ENCODE peak calls at places on chromosomes 7 and 10, in five cellular contexts. One of them, this sample, is unnamed.

GRCh38 chr10:24324651-24325050 is 115.7 kb downstream of the KIAA1217 start:
- DNase-seq in GM23338: no peak
- DNase-seq in AG04449: no peak
- DNase-seq in fibroblast of pulmonary artery: no peak
- DNase-seq in right cardiac atrium: no peak
- DNase-seq in this sample: no peak

GRCh38 chr10:20303453-20304152 is 487.4 kb downstream of the PLXDC2 start:
- DNase-seq in GM23338: no peak
- DNase-seq in AG04449: no peak
- DNase-seq in fibroblast of pulmonary artery: no peak
- DNase-seq in right cardiac atrium: no peak
- DNase-seq in this sample: no peak

GRCh38 chr10:114374141-114374791 is 30.0 kb downstream of the AFAP1L2 start:
- DNase-seq in GM23338: no peak
- DNase-seq in AG04449: no peak
- DNase-seq in fibroblast of pulmonary artery: peak
- DNase-seq in right cardiac atrium: peak
- DNase-seq in this sample: no peak

GRCh38 chr10:117094856-117095255 is 43.2 kb downstream of the VAX1 start:
- DNase-seq in GM23338: peak
- DNase-seq in AG04449: no peak
- DNase-seq in fibroblast of pulmonary artery: no peak
- DNase-seq in right cardiac atrium: no peak
- DNase-seq in this sample: no peak

GRCh38 chr10:110651044-110651958 is 7.2 kb downstream of the RBM20 start:
- DNase-seq in GM23338: no peak
- DNase-seq in AG04449: peak
- DNase-seq in fibroblast of pulmonary artery: peak
- DNase-seq in right cardiac atrium: no peak
- DNase-seq in this sample: peak

GRCh38 chr10:63157845-63158624 is 24.9 kb downstream of the NRBF2 start:
- DNase-seq in GM23338: peak
- DNase-seq in AG04449: peak
- DNase-seq in fibroblast of pulmonary artery: peak
- DNase-seq in right cardiac atrium: no peak
- DNase-seq in this sample: peak

GRCh38 chr7:150405584-150406310 is 26.6 kb downstream of the ZNF775 start:
- DNase-seq in GM23338: peak
- DNase-seq in AG04449: no peak
- DNase-seq in fibroblast of pulmonary artery: no peak
- DNase-seq in right cardiac atrium: peak
- DNase-seq in this sample: no peak

GRCh38 chr10:28677889-28678686 is 767 bp downstream of the BAMBI start:
- DNase-seq in GM23338: peak
- DNase-seq in AG04449: no peak
- DNase-seq in fibroblast of pulmonary artery: peak
- DNase-seq in right cardiac atrium: peak
- DNase-seq in this sample: peak

GRCh38 chr7:155166108-155166507 is 96.0 kb downstream of the HTR5A start:
- DNase-seq in GM23338: no peak
- DNase-seq in AG04449: no peak
- DNase-seq in fibroblast of pulmonary artery: no peak
- DNase-seq in right cardiac atrium: no peak
- DNase-seq in this sample: peak

GRCh38 chr10:72056113-72056512 is 32.2 kb downstream of the SPOCK2 start:
- DNase-seq in GM23338: no peak
- DNase-seq in AG04449: no peak
- DNase-seq in fibroblast of pulmonary artery: no peak
- DNase-seq in right cardiac atrium: no peak
- DNase-seq in this sample: no peak
- H3K4me3 ChIP-seq in GM23338: no peak
- H3K4me3 ChIP-seq in AG04449: no peak
- H3K4me3 ChIP-seq in fibroblast of pulmonary artery: no peak
- H3K4me3 ChIP-seq in right cardiac atrium: no peak
- H3K4me3 ChIP-seq in this sample: no peak

GRCh38 chr7:98216941-98217622 is 5.8 kb downstream of the BHLHA15 start:
- DNase-seq in GM23338: no peak
- DNase-seq in AG04449: no peak
- DNase-seq in fibroblast of pulmonary artery: no peak
- DNase-seq in right cardiac atrium: peak
- DNase-seq in this sample: no peak
- H3K4me3 ChIP-seq in GM23338: no peak
- H3K4me3 ChIP-seq in AG04449: no peak
- H3K4me3 ChIP-seq in fibroblast of pulmonary artery: no peak
- H3K4me3 ChIP-seq in right cardiac atrium: no peak
- H3K4me3 ChIP-seq in this sample: no peak

GRCh38 chr10:89206402-89207180 is 526 bp downstream of the CH25H start:
- DNase-seq in GM23338: peak
- DNase-seq in AG04449: no peak
- DNase-seq in fibroblast of pulmonary artery: peak
- DNase-seq in right cardiac atrium: peak
- DNase-seq in this sample: no peak
- H3K4me3 ChIP-seq in GM23338: peak
- H3K4me3 ChIP-seq in AG04449: peak
- H3K4me3 ChIP-seq in fibroblast of pulmonary artery: peak
- H3K4me3 ChIP-seq in right cardiac atrium: peak
- H3K4me3 ChIP-seq in this sample: no peak

DNA sequence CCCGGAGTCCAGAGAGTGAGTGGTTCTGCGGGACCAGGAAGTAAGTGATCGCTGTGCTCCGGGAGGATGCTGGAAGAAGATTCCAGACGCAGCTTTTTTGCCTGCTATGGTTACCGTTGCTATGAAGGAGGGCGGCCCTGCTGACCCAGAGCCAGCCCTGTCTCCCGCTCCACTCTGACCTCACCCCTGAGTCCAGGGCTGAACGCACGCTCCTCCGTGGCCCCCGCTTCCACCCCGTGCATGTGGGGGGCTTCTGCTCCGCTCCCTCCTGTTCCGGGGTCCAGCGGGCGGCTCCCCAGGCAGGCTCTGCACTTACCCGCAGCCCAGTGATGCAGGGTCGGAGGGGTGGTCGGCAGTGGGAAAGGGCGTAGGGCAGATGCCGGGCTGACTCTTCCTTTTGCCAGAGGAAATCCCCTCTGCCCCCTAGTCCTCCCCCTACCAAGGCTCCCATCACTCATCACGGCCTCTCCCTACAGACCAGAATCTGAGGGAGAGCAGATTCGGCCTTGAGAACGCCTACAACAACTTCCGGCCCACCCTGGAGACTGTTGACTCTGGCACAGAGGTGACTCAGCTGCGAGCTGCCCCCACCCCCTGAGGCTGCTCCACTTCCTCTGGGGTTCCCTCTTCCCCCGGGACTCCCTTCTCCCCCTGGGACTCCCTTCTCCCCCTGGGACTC is 2.6 kb upstream of the MUC17 start:
- DNase-seq in GM23338: peak
- DNase-seq in AG04449: peak
- DNase-seq in fibroblast of pulmonary artery: peak
- DNase-seq in right cardiac atrium: peak
- DNase-seq in this sample: no peak
- H3K4me3 ChIP-seq in GM23338: peak
- H3K4me3 ChIP-seq in AG04449: peak
- H3K4me3 ChIP-seq in fibroblast of pulmonary artery: peak
- H3K4me3 ChIP-seq in right cardiac atrium: peak
- H3K4me3 ChIP-seq in this sample: no peak